ENCODE peak calls at places on chromosome 5, in four cellular contexts. Z, T, V and M are unnamed samples.

GRCh38 chr5:111680737-111681413 is 76.1 kb downstream of the NREP start:
- DNase-seq in Z (peak; percentile 96), T (no peak), V (no peak), M (peak; percentile 73)

GRCh38 chr5:133142782-133143181 is 91.0 kb downstream of the HSPA4 start:
- DNase-seq in Z (no peak), T (no peak), V (no peak), M (no peak)

GRCh38 chr5:142644127-142644526 is 41.8 kb downstream of the FGF1 start:
- DNase-seq in Z (peak; percentile 45), T (no peak), V (no peak), M (no peak)

GRCh38 chr5:72477176-72477575 is 30.0 kb downstream of the ZNF366 start:
- DNase-seq in Z (no peak), T (no peak), V (no peak), M (no peak)

GRCh38 chr5:151905639-151906038 is 19.0 kb downstream of the GLRA1 start:
- DNase-seq in Z (peak; percentile 34), T (no peak), V (no peak), M (no peak)

GRCh38 chr5:71623221-71623794 is 36.2 kb downstream of the MCCC2 start:
- DNase-seq in Z (no peak), T (no peak), V (no peak), M (no peak)

GRCh38 chr5:163914911-163915310 is 409.5 kb downstream of the MAT2B start:
- DNase-seq in Z (no peak), T (no peak), V (peak; percentile 92), M (no peak)

GRCh38 chr5:159965031-159965837 is 43.7 kb upstream of the TTC1 start:
- DNase-seq in Z (peak; percentile 46), T (no peak), V (peak; percentile 42), M (peak; percentile 64)

GRCh38 chr5:135578685-135579341 is at the start of gene CXCL14:
- DNase-seq in Z (peak; percentile 36), T (peak; percentile 86), V (no peak), M (no peak)

GRCh38 chr5:73783823-73784222 is 157.8 kb downstream of the ARHGEF28 start:
- DNase-seq in Z (peak; percentile 31), T (no peak), V (peak; percentile 2), M (no peak)

GRCh38 chr5:93107141-93107540 is 473.9 kb downstream of the NR2F1-AS1 start:
- DNase-seq in Z (no peak), T (no peak), V (no peak), M (no peak)

DNA sequence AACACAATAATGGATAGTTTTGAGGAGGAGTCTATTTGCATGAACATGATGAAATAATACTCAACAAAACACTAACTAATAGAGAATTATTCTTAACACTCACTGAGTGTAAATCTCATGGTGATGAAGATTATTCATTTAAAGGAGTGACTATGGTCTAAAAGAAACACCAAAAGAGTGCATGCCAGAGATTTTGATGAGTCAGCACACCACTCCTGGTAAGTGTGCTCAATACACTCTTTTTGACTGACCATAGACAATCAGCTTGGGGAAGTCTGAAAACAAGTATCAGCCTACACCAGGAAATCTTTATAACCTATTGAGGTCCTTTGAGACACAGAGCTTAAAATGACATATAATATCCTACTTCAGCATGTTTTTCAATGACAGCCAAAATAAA is 6.8 kb upstream of the FST start:
- DNase-seq in Z (no peak), T (no peak), V (no peak), M (no peak)
- H3K4me1 ChIP-seq in Z (peaks cover 9% of the 10 kb centered on the region), T (peaks cover 2% of the 10 kb centered on the region), V (no peaks in the 10 kb centered on the region), M (peaks cover 2% of the 10 kb centered on the region)

DNA sequence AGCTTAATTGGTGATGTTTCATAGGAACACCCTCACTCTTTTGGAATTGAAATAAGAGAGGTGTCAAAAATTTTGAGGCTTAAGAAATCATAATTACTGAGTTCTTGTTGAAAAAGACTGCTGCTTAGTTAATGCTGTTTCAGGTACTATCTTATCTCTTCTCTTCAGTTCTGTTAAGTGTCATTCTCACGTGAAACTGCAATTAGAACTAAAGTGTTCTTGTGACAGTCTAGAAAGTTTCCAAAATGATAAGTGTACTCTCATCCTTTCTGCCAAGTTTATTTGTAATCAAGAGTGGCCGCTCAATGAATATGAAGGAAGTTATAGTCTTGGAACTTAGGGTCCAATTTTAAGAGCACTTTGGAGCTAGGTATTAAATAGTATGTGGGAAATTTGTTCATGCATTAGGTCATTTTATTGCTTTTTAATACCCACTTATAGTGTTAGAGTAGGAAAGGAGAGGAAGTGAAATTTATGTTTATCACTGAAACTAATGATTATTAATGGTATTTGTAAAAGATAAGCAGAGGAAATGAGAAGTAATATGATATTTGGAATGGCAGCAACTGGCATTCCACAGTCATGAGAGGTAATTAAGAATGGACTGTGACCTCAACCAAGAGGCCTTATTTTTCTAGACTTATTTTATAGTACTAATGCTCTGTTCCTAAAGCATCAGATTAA is 20.4 kb downstream of the XRCC4 start:
- DNase-seq in Z (no peak), T (no peak), V (no peak), M (no peak)
- H3K4me1 ChIP-seq in Z (peaks cover 22% of the 10 kb centered on the region), T (no peaks in the 10 kb centered on the region), V (no peaks in the 10 kb centered on the region), M (peaks cover 5% of the 10 kb centered on the region)

GRCh38 chr5:14156611-14157493 is 13.7 kb downstream of the TRIO start:
- DNase-seq in Z (peak; percentile 96), T (no peak), V (peak; percentile 40), M (no peak)

GRCh38 chr5:14153071-14153864 is 10.1 kb downstream of the TRIO start:
- DNase-seq in Z (no peak), T (no peak), V (no peak), M (peak; percentile 32)

GRCh38 chr5:14155075-14155474 is 11.9 kb downstream of the TRIO start:
- DNase-seq in Z (no peak), T (no peak), V (peak; percentile 40), M (no peak)

GRCh38 chr5:14155730-14156129 is 12.6 kb downstream of the TRIO start:
- DNase-seq in Z (no peak), T (no peak), V (no peak), M (no peak)

DNA sequence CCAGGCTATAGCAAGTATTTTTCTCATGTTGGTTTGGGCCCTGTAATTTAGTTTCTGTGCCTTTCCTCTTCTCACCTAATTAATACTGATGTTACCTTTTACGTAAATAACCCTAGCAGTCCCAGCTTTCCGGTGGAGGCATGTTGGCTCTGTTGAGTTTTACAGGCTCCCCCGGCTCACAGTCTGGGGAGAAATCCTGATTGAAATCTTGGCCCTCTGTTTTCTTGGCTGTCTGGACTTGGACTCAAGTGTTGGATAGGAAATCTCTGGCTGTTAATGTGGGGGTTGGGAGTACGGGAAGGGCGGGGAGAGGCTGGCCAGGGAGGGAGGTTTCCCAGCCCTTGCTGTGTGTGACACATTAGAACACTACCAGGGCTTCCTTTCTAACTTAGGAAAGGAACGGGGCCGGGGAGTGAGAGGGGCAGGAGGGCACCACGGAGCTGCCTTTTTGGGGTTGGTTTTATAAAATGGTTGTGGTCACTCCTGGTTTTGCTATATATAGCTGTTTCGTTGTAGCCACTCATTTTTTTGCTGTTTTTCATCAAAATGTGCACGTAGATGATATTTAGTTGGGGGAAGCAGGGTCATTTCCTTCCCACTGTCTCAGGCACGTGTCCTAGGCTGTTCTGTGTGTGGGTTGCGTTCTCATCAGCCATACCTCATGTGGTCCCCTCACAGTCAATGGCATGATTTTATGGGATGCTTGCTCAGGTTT is 10.9 kb downstream of the TRIO start:
- DNase-seq in Z (peak; percentile 71), T (no peak), V (no peak), M (peak; percentile 82)
- H3K4me1 ChIP-seq in Z (peaks cover 67% of the 10 kb centered on the region), T (peaks cover 49% of the 10 kb centered on the region), V (peaks cover 60% of the 10 kb centered on the region), M (peaks cover 64% of the 10 kb centered on the region)

GRCh38 chr5:143041-143440 is 48.3 kb upstream of the LRRC14B start:
- DNase-seq in Z (no peak), T (peak; percentile 69), V (no peak), M (no peak)
- H3K4me1 ChIP-seq in Z (no peaks in the 10 kb centered on the region), T (no peaks in the 10 kb centered on the region), V (no peaks in the 10 kb centered on the region), M (no peaks in the 10 kb centered on the region)

DNA sequence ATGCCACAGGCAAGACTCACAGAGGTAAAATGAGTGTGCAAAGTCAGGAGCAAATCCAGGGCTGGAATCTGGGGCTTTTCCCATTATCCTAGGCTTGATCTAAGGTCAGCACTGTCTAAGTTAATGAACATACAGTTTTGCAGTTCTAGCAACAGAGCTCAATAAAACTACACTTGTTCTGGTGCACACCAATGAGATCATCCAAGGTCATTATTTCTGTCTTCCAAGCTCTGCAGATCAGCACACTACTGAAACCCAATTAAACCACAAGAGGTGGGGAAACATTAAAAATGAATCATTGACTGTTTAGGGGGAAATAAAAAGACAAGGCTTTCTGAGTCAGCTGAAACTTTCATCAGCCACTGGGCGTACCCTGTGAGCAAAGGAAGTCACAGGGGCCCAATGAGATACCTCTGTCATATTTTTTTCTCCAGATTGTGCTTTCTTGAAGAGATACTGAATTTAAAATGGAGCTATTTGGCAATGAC is 662.2 kb upstream of the ZNF608 start:
- DNase-seq in Z (peak; percentile 80), T (no peak), V (no peak), M (no peak)
- H3K4me1 ChIP-seq in Z (peaks cover 53% of the 10 kb centered on the region), T (peaks cover 22% of the 10 kb centered on the region), V (peaks cover 37% of the 10 kb centered on the region), M (no peaks in the 10 kb centered on the region)

GRCh38 chr5:172856336-172856735 is 22.3 kb downstream of the ERGIC1 start:
- DNase-seq in Z (no peak), T (no peak), V (no peak), M (no peak)

GRCh38 chr5:172854451-172854871 is 20.4 kb downstream of the ERGIC1 start:
- DNase-seq in Z (no peak), T (peak; percentile 84), V (no peak), M (peak; percentile 86)

GRCh38 chr5:172855597-172856292 is 21.7 kb downstream of the ERGIC1 start:
- DNase-seq in Z (no peak), T (peak; percentile 81), V (no peak), M (peak; percentile 79)

GRCh38 chr5:172853355-172853975 is 19.4 kb downstream of the ERGIC1 start:
- DNase-seq in Z (no peak), T (no peak), V (no peak), M (no peak)

GRCh38 chr5:172854958-172855357 is 20.9 kb downstream of the ERGIC1 start:
- DNase-seq in Z (no peak), T (no peak), V (no peak), M (no peak)
- H3K4me1 ChIP-seq in Z (peaks cover 61% of the 10 kb centered on the region), T (peaks cover 64% of the 10 kb centered on the region), V (peaks cover 18% of the 10 kb centered on the region), M (peaks cover 74% of the 10 kb centered on the region)